ENCODE peak calls at places on chromosomes 5 and 9, in seven cellular contexts. K, O, I, E, C, U and J are unnamed samples.

GRCh38 chr5:57676228-57677098 is 193.9 kb upstream of the ACTBL2 start:
- DNase-seq in K (peak; percentile 21), O (peak; percentile 55), I (no peak), E (no peak), C (no peak), U (no peak), J (no peak)

GRCh38 chr9:121331992-121332685 is 37.9 kb downstream of the STOM start:
- DNase-seq in K (peak; percentile 76), O (peak; percentile 18), I (peak; percentile 67), E (no peak), C (no peak), U (no peak), J (no peak)

GRCh38 chr9:134434896-134435506 is 108.7 kb downstream of the RXRA start:
- DNase-seq in K (peak; percentile 98), O (peak; percentile 95), I (peak; percentile 96), E (peak; percentile 96), C (no peak), U (no peak), J (no peak)

GRCh38 chr5:75457691-75458090 is 53.7 kb downstream of the CERT1 start:
- DNase-seq in K (no peak), O (no peak), I (no peak), E (no peak), C (no peak), U (no peak), J (no peak)

GRCh38 chr9:135858491-135859185 is 48.7 kb downstream of the CAMSAP1 start:
- DNase-seq in K (no peak), O (peak; percentile 25), I (no peak), E (peak; percentile 5), C (peak; percentile 31), U (no peak), J (no peak)

GRCh38 chr5:81751009-81751835 is at the start of gene SSBP2:
- DNase-seq in K (peak; percentile 100), O (peak; percentile 97), I (peak; percentile 95), E (peak; percentile 99), C (peak; percentile 98), U (peak; percentile 96), J (peak; percentile 100)

GRCh38 chr5:127876384-127876783 is 173.2 kb downstream of the CCDC192 start:
- DNase-seq in K (no peak), O (peak; percentile 71), I (no peak), E (no peak), C (no peak), U (peak; percentile 61), J (no peak)

GRCh38 chr9:123562844-123563346 is 206.9 kb downstream of the CRB2 start:
- DNase-seq in K (peak; percentile 62), O (peak; percentile 88), I (peak; percentile 92), E (no peak), C (peak; percentile 12), U (no peak), J (no peak)

GRCh38 chr9:6441269-6441668 is 28.3 kb downstream of the UHRF2 start:
- DNase-seq in K (peak; percentile 17), O (peak; percentile 47), I (no peak), E (no peak), C (no peak), U (no peak), J (no peak)

GRCh38 chr5:81606150-81606549 is 144.7 kb downstream of the SSBP2 start:
- DNase-seq in K (no peak), O (no peak), I (no peak), E (no peak), C (no peak), U (no peak), J (no peak)

GRCh38 chr5:79774171-79774854 is 84.7 kb downstream of the CMYA5 start:
- DNase-seq in K (peak; percentile 23), O (peak; percentile 46), I (peak; percentile 31), E (no peak), C (peak; percentile 15), U (peak; percentile 41), J (peak; percentile 29)

GRCh38 chr9:128920381-128921058 is at the start of gene PHYHD1:
- DNase-seq in K (no peak), O (peak; percentile 75), I (peak; percentile 78), E (peak; percentile 90), C (no peak), U (no peak), J (no peak)

GRCh38 chr9:88523056-88523455 is 11.9 kb upstream of the NXNL2 start:
- DNase-seq in K (peak; percentile 16), O (peak; percentile 90), I (peak; percentile 57), E (no peak), C (no peak), U (no peak), J (no peak)

GRCh38 chr5:177509361-177509951 is at the start of gene DOK3:
- DNase-seq in K (no peak), O (no peak), I (no peak), E (no peak), C (no peak), U (no peak), J (no peak)

GRCh38 chr9:84296146-84296843 is 44.3 kb downstream of the SLC28A3 start:
- DNase-seq in K (peak; percentile 56), O (peak; percentile 79), I (peak; percentile 52), E (no peak), C (peak; percentile 83), U (no peak), J (no peak)